ENCODE peak calls at places on chromosomes 3 and 15, in eight cellular contexts. E is PC-3, D is HepG2, M is keratinocyte, L is colonic mucosa, I is IMR-90, O is heart left ventricle, B is GM23248. W is an unnamed sample. For H3K27me3 and H3K4me1, the result is how much of the 10 kb centered on the place peaks cover.

GRCh38 chr3:150761831-150762661 is 923 bp downstream of the SIAH2 start:
- DNase-seq in I (peak), M (no peak), E (peak), B (peak), O (peak), L (peak), D (peak), W (peak)

GRCh38 chr15:63244399-63244798 is 33.0 kb upstream of the APH1B start:
- DNase-seq in M (no peak), B (peak), E (no peak), L (no peak), O (no peak), D (no peak), I (no peak), W (no peak)

GRCh38 chr3:160801386-160802118 is 45.5 kb downstream of the PPM1L start:
- DNase-seq in D (no peak), B (peak), O (peak), M (no peak), L (peak), I (peak), E (peak), W (no peak)

GRCh38 chr3:197792019-197792647 is 1.1 kb downstream of the LRCH3 start:
- DNase-seq in I (no peak), O (no peak), M (no peak), B (peak), D (no peak), E (peak), L (peak), W (peak)

GRCh38 chr3:186888569-186888968 is 41.8 kb upstream of the ST6GAL1 start:
- DNase-seq in M (no peak), B (no peak), I (no peak), E (no peak), L (no peak), O (no peak), D (no peak), W (no peak)

GRCh38 chr15:44033894-44034293 is 161.2 kb downstream of the FRMD5 start:
- DNase-seq in I (peak), B (peak), D (no peak), L (no peak), O (no peak), M (no peak), E (peak), W (no peak)

GRCh38 chr3:111803123-111803593 is 55.9 kb upstream of the PHLDB2 start:
- DNase-seq in M (peak), O (peak), D (no peak), B (peak), L (peak), I (peak), E (peak), W (peak)

GRCh38 chr15:51623386-51623938 is 891 bp upstream of the DMXL2 start:
- DNase-seq in L (peak), D (no peak), E (peak), O (no peak), I (no peak), B (peak), M (no peak), W (peak)

GRCh38 chr15:77625376-77625775 is 7.3 kb downstream of the LINGO1 start:
- DNase-seq in O (no peak), M (no peak), D (no peak), B (no peak), L (no peak), I (no peak), E (no peak), W (no peak)

GRCh38 chr3:196141866-196142673 is 60.2 kb upstream of the TFRC start:
- DNase-seq in D (no peak), E (peak), I (no peak), M (no peak), O (no peak), L (no peak), B (no peak), W (no peak)

GRCh38 chr15:33243869-33244268 is 49.4 kb upstream of the FMN1 start:
- DNase-seq in B (peak), D (peak), M (no peak), L (no peak), O (no peak), I (peak), E (peak), W (peak)

GRCh38 chr3:197468866-197469382 is 86.8 kb downstream of the BDH1 start:
- DNase-seq in E (no peak), D (peak), B (peak), O (no peak), L (peak), M (no peak), I (peak), W (no peak)

GRCh38 chr3:157160652-157161480 is 919 bp upstream of the CCNL1 start:
- DNase-seq in D (peak), M (no peak), L (peak), E (peak), I (peak), B (peak), O (peak), W (peak)

GRCh38 chr3:81516042-81516441 is 245.4 kb downstream of the GBE1 start:
- DNase-seq in E (no peak), I (peak), L (no peak), M (no peak), B (no peak), D (no peak), O (no peak), W (no peak)

GRCh38 chr3:19898725-19899124 is 35.3 kb downstream of the EFHB start:
- DNase-seq in B (no peak), L (no peak), E (peak), D (peak), I (peak), O (no peak), M (no peak), W (no peak)

GRCh38 chr3:120597445-120598049 is 1.4 kb downstream of the NDUFB4 start:
- DNase-seq in O (no peak), I (no peak), M (no peak), L (no peak), D (no peak), E (no peak), B (no peak), W (no peak)

GRCh38 chr3:103873024-103873423 is 1438.2 kb downstream of the ZPLD1 start:
- DNase-seq in E (no peak), D (no peak), M (no peak), L (no peak), O (no peak), I (no peak), B (no peak), W (no peak)

GRCh38 chr15:30958219-30958618 is 33.2 kb downstream of the MTMR10 start:
- DNase-seq in L (no peak), B (peak), O (no peak), I (no peak), D (no peak), M (no peak), E (no peak), W (no peak)

GRCh38 chr15:97729270-97729669 is 231.2 kb upstream of the ARRDC4 start:
- DNase-seq in D (no peak), B (no peak), M (no peak), L (no peak), O (no peak), E (no peak), I (no peak), W (no peak)

GRCh38 chr3:56998081-56998529 is 62.4 kb upstream of the SPATA12 start:
- DNase-seq in D (no peak), O (no peak), E (no peak), M (no peak), L (no peak), B (no peak), I (no peak), W (no peak)

GRCh38 chr3:52525666-52526065 is 8.0 kb downstream of the NT5DC2 start:
- DNase-seq in I (no peak), O (no peak), L (no peak), E (no peak), D (no peak), M (no peak), B (no peak), W (no peak)

GRCh38 chr3:38371541-38372213 is 25.1 kb downstream of the XYLB start:
- DNase-seq in O (no peak), D (no peak), E (no peak), M (no peak), L (no peak), I (no peak), B (no peak), W (no peak)

GRCh38 chr15:78308422-78309021 is 9.1 kb upstream of the SKIC8 start:
- DNase-seq in O (peak), B (peak), M (no peak), L (peak), E (peak), I (peak), D (peak), W (peak)

GRCh38 chr15:34754674-34755418 is at the start of gene GJD2:
- DNase-seq in L (no peak), B (peak), D (no peak), E (no peak), O (no peak), I (no peak), M (no peak), W (no peak)

GRCh38 chr3:154955907-154956533 is 124.1 kb upstream of the MME start:
- DNase-seq in B (no peak), I (no peak), L (no peak), O (no peak), E (no peak), D (no peak), M (no peak), W (no peak)

GRCh38 chr3:58164199-58164879 is 46.4 kb downstream of the DNASE1L3 start:
- DNase-seq in L (peak), E (peak), M (no peak), D (no peak), I (peak), O (peak), B (peak), W (peak)

GRCh38 chr15:73295630-73296286 is 73.0 kb downstream of the HCN4 start:
- DNase-seq in I (peak), M (no peak), B (peak), D (no peak), E (no peak), O (no peak), L (no peak), W (no peak)

GRCh38 chr3:195175076-195175475 is 95.9 kb downstream of the XXYLT1 start:
- DNase-seq in B (no peak), O (no peak), L (no peak), D (no peak), I (no peak), M (no peak), E (no peak), W (no peak)

GRCh38 chr3:121796970-121797369 is 37.9 kb downstream of the IQCB1 start:
- DNase-seq in B (no peak), I (no peak), E (no peak), D (no peak), O (no peak), M (no peak), L (no peak), W (no peak)

GRCh38 chr3:39577541-39577940 is 110.1 kb downstream of the MOBP start:
- DNase-seq in L (no peak), M (no peak), E (no peak), I (no peak), B (no peak), D (no peak), O (no peak), W (no peak)

GRCh38 chr3:58965870-58966269 is 84.0 kb downstream of the CFAP20DC start:
- DNase-seq in I (peak), L (no peak), D (no peak), B (peak), E (no peak), O (no peak), M (no peak), W (no peak)

GRCh38 chr3:124669470-124669869 is 60.8 kb upstream of the UMPS start:
- DNase-seq in E (peak), M (no peak), D (no peak), I (peak), L (no peak), O (no peak), B (peak), W (no peak)

GRCh38 chr15:63013052-63013808 is 29.3 kb upstream of the TPM1 start:
- DNase-seq in L (no peak), I (peak), E (peak), B (peak), O (no peak), M (no peak), D (no peak), W (peak)

GRCh38 chr15:91522609-91523332 is 330.7 kb upstream of the SLCO3A1 start:
- DNase-seq in E (peak), B (peak), I (peak), O (no peak), L (no peak), M (no peak), D (no peak), W (no peak)

GRCh38 chr15:72197460-72198409 is at the start of gene GRAMD2A:
- DNase-seq in I (no peak), D (no peak), B (peak), O (no peak), L (peak), M (no peak), E (no peak), W (no peak)

GRCh38 chr15:58284293-58284692 is 146.1 kb downstream of the AQP9 start:
- DNase-seq in B (no peak), L (no peak), M (no peak), D (no peak), E (peak), O (no peak), I (no peak), W (no peak)

GRCh38 chr3:159252772-159253384 is 451.0 kb downstream of the MFSD1 start:
- DNase-seq in D (peak), I (peak), M (peak), O (no peak), L (no peak), B (peak), E (peak), W (no peak)

GRCh38 chr3:179942560-179943075 is 94.1 kb downstream of the PEX5L start:
- DNase-seq in B (no peak), D (no peak), L (no peak), I (no peak), E (no peak), O (no peak), M (no peak), W (no peak)
- H3K4me3 ChIP-seq in B (peak), D (no peak), L (no peak), I (no peak), E (peak), O (peak), M (no peak), W (no peak)

GRCh38 chr3:137761563-137762503 is 2.3 kb upstream of the SOX14 start:
- DNase-seq in E (no peak), B (no peak), O (no peak), D (no peak), M (no peak), L (no peak), I (no peak), W (no peak)
- H3K27me3 ChIP-seq in E (half or more), B (half or more), O (half or more), D (under half), M (half or more), L (half or more), I (half or more), W (half or more)

GRCh38 chr3:172161390-172161789 is 122.0 kb downstream of the FNDC3B start:
- DNase-seq in M (no peak), D (no peak), O (no peak), E (no peak), B (no peak), L (no peak), I (no peak), W (no peak)

GRCh38 chr3:172159376-172159775 is 120.0 kb downstream of the FNDC3B start:
- DNase-seq in E (peak), M (no peak), O (no peak), D (no peak), B (no peak), I (peak), L (no peak), W (no peak)

GRCh38 chr3:172158741-172159140 is 119.4 kb downstream of the FNDC3B start:
- DNase-seq in D (no peak), M (no peak), B (no peak), E (no peak), L (no peak), O (no peak), I (no peak), W (no peak)

GRCh38 chr3:172161959-172162358 is 122.6 kb downstream of the FNDC3B start:
- DNase-seq in O (no peak), D (no peak), B (no peak), M (no peak), I (no peak), L (no peak), E (no peak), W (no peak)

GRCh38 chr3:172159962-172160538 is 120.7 kb downstream of the FNDC3B start:
- DNase-seq in M (no peak), L (peak), I (no peak), O (peak), D (no peak), E (no peak), B (peak), W (no peak)
- H3K4me1 ChIP-seq in M (under half), L (under half), I (under half), O (under half), D (half or more), E (under half), B (half or more), W (under half)

DNA sequence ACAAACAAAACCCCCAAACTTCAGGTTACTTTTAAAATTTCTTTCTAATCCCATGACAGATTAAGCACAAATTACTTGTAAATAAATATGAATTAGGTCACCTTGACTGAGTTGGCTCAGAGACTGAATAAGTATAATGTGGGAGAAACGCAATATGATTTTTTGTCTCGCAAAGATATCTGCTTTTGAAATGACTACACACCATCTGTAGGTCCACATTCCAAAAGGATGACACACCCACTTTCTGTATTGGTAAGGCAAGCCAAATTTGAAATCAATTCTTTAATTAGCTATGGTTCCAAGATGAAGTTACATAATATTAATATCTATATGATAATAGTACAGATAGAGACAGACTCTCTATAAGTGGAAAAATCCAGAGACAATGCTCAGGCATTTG is 66.9 kb upstream of the CSPG5 start:
- DNase-seq in B (peak), O (no peak), D (no peak), E (peak), L (no peak), I (peak), M (no peak), W (no peak)
- H3K4me3 ChIP-seq in B (no peak), O (no peak), D (no peak), E (no peak), L (no peak), I (no peak), M (no peak), W (no peak)

GRCh38 chr15:75646112-75646943 is 1.4 kb upstream of the SNX33 start:
- DNase-seq in M (no peak), O (no peak), L (no peak), E (no peak), B (no peak), D (no peak), I (no peak), W (no peak)

GRCh38 chr15:75649045-75649761 is 1.5 kb downstream of the SNX33 start:
- DNase-seq in B (no peak), L (no peak), E (no peak), M (no peak), O (no peak), D (no peak), I (no peak), W (no peak)

GRCh38 chr15:75647370-75648155 is at the start of gene SNX33:
- DNase-seq in I (peak), D (peak), O (peak), B (peak), E (peak), L (peak), M (no peak), W (peak)

GRCh38 chr15:75648156-75649000 is 666 bp downstream of the SNX33 start:
- DNase-seq in M (no peak), O (peak), L (peak), E (no peak), D (peak), I (no peak), B (peak), W (no peak)

DNA sequence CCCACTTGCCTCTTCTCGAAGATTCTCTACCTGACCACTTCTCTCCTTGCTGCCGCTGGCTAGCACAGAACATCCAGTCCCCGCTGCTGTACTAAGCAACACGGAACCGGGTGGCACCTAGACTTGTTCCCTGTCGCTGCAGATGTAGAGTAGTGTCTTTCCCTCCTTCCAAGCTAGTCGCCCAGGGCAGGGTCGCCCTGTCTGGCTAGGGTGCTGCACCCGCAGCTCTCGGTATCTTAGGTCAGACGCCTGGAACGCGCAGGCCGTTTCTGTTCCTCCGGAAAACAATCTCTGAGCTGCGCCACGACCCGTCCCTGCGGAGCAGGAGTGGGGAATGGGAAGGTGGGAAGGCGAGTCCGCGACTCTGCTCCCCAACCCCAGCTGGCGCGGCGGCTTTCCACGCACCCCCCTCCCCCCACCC is 758 bp upstream of the SNX33 start:
- DNase-seq in O (no peak), E (peak), I (no peak), L (peak), M (no peak), D (no peak), B (no peak), W (peak)
- H3K27me3 ChIP-seq in O (under half), E (under half), I (under half), L (under half), M (under half), D (under half), B (under half), W (under half)

GRCh38 chr15:41795996-41796395 is 21.7 kb downstream of the MAPKBP1 start:
- DNase-seq in I (no peak), L (no peak), O (no peak), E (no peak), M (no peak), B (peak), D (no peak), W (no peak)

GRCh38 chr15:41791970-41792637 is 17.8 kb downstream of the MAPKBP1 start:
- DNase-seq in D (no peak), M (no peak), I (no peak), L (no peak), E (no peak), B (no peak), O (no peak), W (no peak)

GRCh38 chr15:41791547-41791937 is 17.3 kb downstream of the MAPKBP1 start:
- DNase-seq in E (no peak), O (no peak), B (peak), I (no peak), M (no peak), D (no peak), L (no peak), W (no peak)

GRCh38 chr15:41796457-41796856 is 22.2 kb downstream of the MAPKBP1 start:
- DNase-seq in O (no peak), I (peak), B (peak), M (no peak), E (peak), D (peak), L (no peak), W (no peak)

DNA sequence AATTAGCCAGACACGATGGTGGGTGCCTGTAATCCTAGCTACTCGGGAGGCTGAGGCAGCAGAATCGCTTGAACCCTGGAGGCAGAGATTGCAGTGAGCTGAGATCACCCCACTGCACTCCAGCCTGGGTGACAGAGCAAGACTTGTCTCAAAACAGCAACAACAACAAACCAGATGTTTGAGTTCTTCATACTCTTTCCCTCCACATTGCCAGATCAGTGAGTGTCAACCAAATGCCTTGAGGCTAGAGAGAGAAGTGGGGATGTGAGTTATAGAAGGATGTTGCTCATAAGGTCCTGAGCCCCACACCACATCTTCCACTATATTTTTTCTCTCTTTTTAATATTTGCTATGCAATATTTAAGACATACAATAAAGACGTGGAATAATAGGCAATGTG is 19.8 kb downstream of the MAPKBP1 start:
- DNase-seq in E (peak), O (no peak), L (no peak), I (peak), D (no peak), B (peak), M (peak), W (no peak)
- H3K4me1 ChIP-seq in E (half or more), O (under half), L (under half), I (under half), D (half or more), B (half or more), M (half or more), W (half or more)

GRCh38 chr3:88000853-88001252 is 58.0 kb downstream of the CGGBP1 start:
- DNase-seq in B (no peak), E (no peak), O (no peak), L (no peak), M (no peak), D (no peak), I (no peak), W (no peak)
- H3K4me3 ChIP-seq in B (no peak), E (no peak), O (peak), L (no peak), M (peak), D (no peak), I (peak), W (no peak)